ENCODE peak calls at places on chromosomes 4 and X, in nine cellular contexts. H, O, V, L, K, E, B, T and A are unnamed samples.

GRCh38 chr4:21947768-21948346 is 715 bp downstream of the KCNIP4 start:
- DNase-seq in V (no peak), B (no peak), L (no peak), T (no peak), O (no peak), E (no peak), H (no peak), K (no peak), A (no peak)

GRCh38 chrX:121150217-121150616 is 102.8 kb downstream of the GLUD2 start:
- DNase-seq in E (no peak), B (peak; percentile 51), K (no peak), T (no peak), H (no peak), V (no peak), O (no peak), L (no peak), A (no peak)

GRCh38 chrX:17028381-17028780 is 81.9 kb downstream of the REPS2 start:
- DNase-seq in O (no peak), T (no peak), H (no peak), K (no peak), L (no peak), E (no peak), B (no peak), V (no peak), A (no peak)

GRCh38 chr4:68447201-68447600 is at the start of gene TMPRSS11E:
- DNase-seq in K (no peak), V (no peak), O (no peak), L (no peak), B (no peak), T (no peak), H (no peak), E (no peak), A (no peak)

GRCh38 chr4:37054670-37055069 is 189.9 kb upstream of the NWD2 start:
- DNase-seq in H (no peak), T (no peak), L (no peak), E (no peak), V (no peak), K (no peak), B (no peak), O (no peak), A (no peak)

GRCh38 chrX:12319012-12319519 is 180.8 kb downstream of the FRMPD4 start:
- DNase-seq in H (no peak), T (no peak), B (peak; percentile 32), K (no peak), V (no peak), L (no peak), E (peak; percentile 2), O (no peak), A (no peak)

GRCh38 chr4:13529130-13529919 is 15.0 kb downstream of the NKX3-2 start:
- DNase-seq in B (no peak), L (no peak), V (no peak), E (no peak), K (no peak), T (no peak), H (no peak), O (no peak), A (peak; percentile 66)

GRCh38 chr4:129231907-129232626 is 136.1 kb downstream of the C4orf33 start:
- DNase-seq in L (no peak), T (no peak), V (no peak), H (no peak), E (peak; percentile 3), B (no peak), K (no peak), O (no peak), A (no peak)

GRCh38 chr4:94621491-94622080 is 136.2 kb upstream of the BMPR1B start:
- DNase-seq in L (no peak), O (no peak), B (peak; percentile 57), E (peak; percentile 73), H (peak; percentile 38), V (no peak), K (no peak), T (peak; percentile 8), A (no peak)

GRCh38 chr4:107780665-107781064 is 44.1 kb upstream of the SGMS2 start:
- DNase-seq in L (no peak), K (no peak), T (no peak), E (no peak), H (peak; percentile 31), O (no peak), B (no peak), V (no peak), A (no peak)

GRCh38 chr4:148268835-148269234 is 173.4 kb downstream of the NR3C2 start:
- DNase-seq in K (no peak), L (no peak), V (no peak), T (no peak), B (no peak), E (no peak), O (no peak), H (no peak), A (no peak)

GRCh38 chr4:38099020-38099600 is 138.9 kb downstream of the PTTG2 start:
- DNase-seq in T (no peak), E (peak; percentile 34), B (no peak), V (no peak), L (no peak), K (no peak), H (no peak), O (no peak), A (no peak)

GRCh38 chr4:118352843-118353373 is at the start of gene PRSS12:
- DNase-seq in E (peak; percentile 69), B (no peak), O (no peak), H (peak; percentile 68), K (no peak), T (peak; percentile 70), V (no peak), L (peak; percentile 14), A (peak; percentile 32)

GRCh38 chrX:13055486-13055885 is 11.1 kb upstream of the FAM9C start:
- DNase-seq in T (no peak), H (no peak), V (no peak), E (no peak), L (no peak), B (no peak), O (no peak), K (no peak), A (no peak)

GRCh38 chr4:140326395-140326993 is 47.0 kb upstream of the SCOC start:
- DNase-seq in H (peak; percentile 46), T (no peak), V (peak; percentile 15), B (peak; percentile 84), K (peak; percentile 29), O (no peak), E (peak; percentile 66), L (no peak), A (no peak)

GRCh38 chr4:105859233-105859632 is 36.0 kb upstream of the NPNT start:
- DNase-seq in T (peak; percentile 3), E (peak; percentile 74), H (peak; percentile 30), V (no peak), B (no peak), K (peak; percentile 34), O (no peak), L (no peak), A (no peak)

GRCh38 chr4:186881521-186882220 is 158.0 kb upstream of the FAT1 start:
- DNase-seq in K (no peak), B (peak; percentile 20), E (no peak), T (no peak), V (no peak), L (no peak), H (peak; percentile 70), O (no peak), A (no peak)

GRCh38 chr4:13892739-13893105 is 265.2 kb upstream of the BOD1L1 start:
- DNase-seq in T (no peak), H (peak; percentile 8), B (no peak), V (no peak), E (no peak), K (no peak), L (no peak), O (no peak), A (no peak)

GRCh38 chr4:55323375-55323774 is 22.7 kb upstream of the SRD5A3 start:
- DNase-seq in K (no peak), H (no peak), T (no peak), V (no peak), B (no peak), O (no peak), L (no peak), E (no peak), A (no peak)

GRCh38 chrX:124605518-124605917 is 259.2 kb downstream of the SH2D1A start:
- DNase-seq in O (no peak), V (no peak), T (no peak), L (no peak), H (no peak), B (no peak), K (no peak), E (no peak), A (no peak)

GRCh38 chr4:38065181-38065580 is 105.0 kb downstream of the PTTG2 start:
- DNase-seq in O (no peak), K (no peak), E (peak; percentile 69), T (no peak), L (no peak), V (no peak), B (no peak), H (no peak), A (peak; percentile 78)

GRCh38 chr4:149279790-149280189 is 535.9 kb downstream of the IQCM start:
- DNase-seq in H (no peak), B (no peak), V (no peak), L (no peak), K (no peak), E (no peak), O (no peak), T (no peak), A (no peak)

GRCh38 chr4:24932831-24933230 is 20.0 kb upstream of the CCDC149 start:
- DNase-seq in O (no peak), B (no peak), E (no peak), K (no peak), V (no peak), L (no peak), T (no peak), H (no peak), A (no peak)

GRCh38 chrX:23901805-23902204 is 5.9 kb downstream of the APOO start:
- DNase-seq in L (no peak), V (peak; percentile 67), H (peak; percentile 73), B (peak; percentile 92), K (no peak), T (no peak), O (no peak), E (peak; percentile 86), A (peak; percentile 35)

GRCh38 chr4:26741491-26741871 is 119.2 kb upstream of the STIM2 start:
- DNase-seq in O (no peak), T (no peak), L (no peak), K (no peak), V (no peak), B (no peak), H (no peak), E (peak; percentile 83), A (no peak)

GRCh38 chr4:184355111-184355604 is 119.2 kb downstream of the IRF2 start:
- DNase-seq in O (peak; percentile 46), V (peak; percentile 98), H (peak; percentile 40), E (peak; percentile 92), K (peak; percentile 100), T (peak; percentile 19), L (no peak), B (peak; percentile 92), A (peak; percentile 61)

GRCh38 chr4:123833156-123833555 is 436.6 kb downstream of the SPRY1 start:
- DNase-seq in K (no peak), V (no peak), O (no peak), T (no peak), E (no peak), H (no peak), L (no peak), B (no peak), A (no peak)

GRCh38 chrX:9644335-9644734 is 121.3 kb downstream of the GPR143 start:
- DNase-seq in E (no peak), O (no peak), V (peak; percentile 20), K (no peak), H (no peak), B (no peak), T (no peak), L (no peak), A (no peak)

GRCh38 chr4:124537971-124538370 is 174.6 kb downstream of the ANKRD50 start:
- DNase-seq in H (no peak), O (no peak), L (no peak), E (no peak), B (no peak), V (no peak), K (no peak), T (no peak), A (no peak)

GRCh38 chrX:46929439-46930018 is 17.3 kb downstream of the JADE3 start:
- DNase-seq in B (no peak), V (no peak), O (no peak), K (no peak), T (no peak), H (peak; percentile 12), E (peak; percentile 26), L (no peak), A (no peak)

GRCh38 chr4:58809366-58809765 is 1699.2 kb upstream of the IGFBP7 start:
- DNase-seq in T (no peak), H (peak; percentile 43), K (no peak), O (no peak), L (no peak), V (no peak), B (no peak), E (no peak), A (no peak)